ENCODE peak calls at places on chromosomes 2 and 18, in nine cellular contexts. T is astrocyte, N is tibial artery, L is sigmoid colon, D is NT2/D1, W is adipocyte, J is IMR-90, H is GM23248, P is adrenal gland. K is an unnamed sample.

GRCh38 chr2:9308186-9308955 is 101.8 kb downstream of the ASAP2 start:
- DNase-seq in H (peak; percentile 73), N (no peak), W (no peak), D (no peak), T (peak; percentile 65), J (peak; percentile 43), L (no peak), P (no peak), K (no peak)

GRCh38 chr2:120465989-120466703 is 120.2 kb downstream of the INHBB start:
- DNase-seq in L (no peak), T (no peak), H (no peak), N (peak; percentile 54), D (peak; percentile 85), J (no peak), P (no peak), W (no peak), K (no peak)

GRCh38 chr2:11963966-11964365 is 217.5 kb downstream of the LPIN1 start:
- DNase-seq in H (no peak), W (no peak), D (no peak), P (no peak), T (no peak), J (no peak), N (no peak), L (no peak), K (no peak)

GRCh38 chr2:100822587-100823248 is 2.8 kb downstream of the NPAS2 start:
- DNase-seq in W (peak; percentile 65), N (no peak), T (peak; percentile 42), L (no peak), D (no peak), J (peak; percentile 51), P (peak; percentile 66), H (peak; percentile 77), K (no peak)

GRCh38 chr2:10978112-10978670 is 66.5 kb downstream of the KCNF1 start:
- DNase-seq in D (no peak), L (no peak), T (no peak), P (no peak), J (no peak), W (no peak), H (no peak), N (peak; percentile 51), K (no peak)

GRCh38 chr2:169891593-169892298 is 64.5 kb downstream of the UBR3 start:
- DNase-seq in P (no peak), N (no peak), W (peak; percentile 35), D (no peak), J (peak; percentile 80), T (peak; percentile 43), L (no peak), H (peak; percentile 19), K (no peak)

GRCh38 chr2:188497736-188498135 is 206.1 kb downstream of the GULP1 start:
- DNase-seq in H (no peak), N (no peak), P (no peak), W (no peak), J (no peak), T (no peak), L (no peak), D (no peak), K (no peak)

GRCh38 chr2:171319164-171319810 is 114.5 kb downstream of the METTL8 start:
- DNase-seq in T (peak; percentile 70), D (no peak), N (no peak), H (peak; percentile 21), L (no peak), J (peak; percentile 68), W (peak; percentile 21), P (no peak), K (no peak)

GRCh38 chr18:23460285-23461273 is 7.5 kb downstream of the RIOK3 start:
- DNase-seq in L (no peak), H (no peak), T (no peak), N (no peak), P (no peak), W (no peak), D (no peak), J (no peak), K (no peak)

GRCh38 chr2:28009732-28010131 is 119.2 kb downstream of the BABAM2 start:
- DNase-seq in J (peak; percentile 15), W (peak; percentile 20), P (no peak), T (no peak), N (no peak), D (no peak), H (no peak), L (no peak), K (no peak)

DNA sequence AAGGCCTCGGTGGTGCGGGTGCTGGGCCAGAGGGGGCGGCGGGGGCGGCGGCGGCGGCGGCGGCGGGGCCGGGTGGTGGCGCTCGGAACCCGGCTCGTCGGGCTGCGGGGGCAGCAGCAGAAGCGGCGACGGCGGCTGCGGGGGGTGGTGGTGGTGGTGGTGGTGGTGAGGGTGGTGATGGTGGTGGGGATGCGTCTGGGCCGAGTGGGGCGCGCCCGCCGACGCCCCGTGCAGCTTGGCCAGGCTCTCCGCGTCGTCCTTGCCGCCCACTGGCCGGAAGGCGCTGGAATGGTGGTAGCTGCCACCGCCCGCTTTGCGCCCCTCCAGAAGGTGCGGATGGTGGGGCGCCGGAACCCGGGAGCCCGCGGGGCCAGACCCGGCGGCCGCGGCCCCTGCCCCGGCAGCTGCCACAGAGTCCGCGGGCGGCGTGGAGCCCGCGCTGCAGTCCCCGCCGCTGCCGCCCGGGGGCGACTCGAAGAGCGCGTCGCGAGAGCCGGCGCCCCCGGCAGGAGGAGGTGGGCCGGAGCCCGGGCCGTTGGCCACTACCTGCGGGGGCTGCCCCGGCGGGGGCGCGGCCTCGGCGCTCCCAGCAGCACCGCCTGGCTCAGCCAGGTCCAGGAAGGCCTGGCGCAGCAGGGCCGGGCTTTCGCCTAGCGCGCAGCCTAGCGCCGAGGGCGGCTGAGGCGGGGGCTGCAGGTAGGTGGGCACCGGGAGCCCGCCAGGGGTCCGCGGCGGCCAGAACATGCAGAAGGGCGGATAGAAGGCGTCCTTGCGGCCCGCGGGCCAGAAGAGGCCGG is 4.2 kb downstream of the SKOR2 start:
- DNase-seq in T (no peak), N (no peak), J (no peak), W (no peak), L (no peak), H (no peak), P (no peak), D (no peak), K (no peak)
- H3K27me3 ChIP-seq in T (peaks cover 78% of the 10 kb centered on the region), N (no peaks in the 10 kb centered on the region), J (peaks cover 51% of the 10 kb centered on the region), W (peaks cover 75% of the 10 kb centered on the region), L (peaks cover 93% of the 10 kb centered on the region), H (peaks cover 83% of the 10 kb centered on the region), P (peaks cover 82% of the 10 kb centered on the region), D (peaks cover 52% of the 10 kb centered on the region), K (no peaks in the 10 kb centered on the region)

GRCh38 chr2:2157400-2157799 is 173.7 kb downstream of the MYT1L start:
- DNase-seq in D (no peak), N (no peak), P (no peak), L (no peak), H (no peak), T (no peak), W (no peak), J (no peak), K (no peak)

GRCh38 chr2:2159336-2159735 is 171.7 kb downstream of the MYT1L start:
- DNase-seq in J (no peak), W (no peak), P (no peak), D (no peak), H (no peak), T (no peak), N (no peak), L (no peak), K (no peak)

GRCh38 chr2:2158176-2158826 is 172.8 kb downstream of the MYT1L start:
- DNase-seq in W (no peak), N (no peak), J (no peak), D (no peak), L (no peak), H (no peak), T (no peak), P (no peak), K (no peak)

GRCh38 chr2:2156881-2157280 is 174.2 kb downstream of the MYT1L start:
- DNase-seq in N (no peak), L (no peak), T (no peak), J (no peak), W (no peak), P (no peak), D (no peak), H (no peak), K (no peak)

DNA sequence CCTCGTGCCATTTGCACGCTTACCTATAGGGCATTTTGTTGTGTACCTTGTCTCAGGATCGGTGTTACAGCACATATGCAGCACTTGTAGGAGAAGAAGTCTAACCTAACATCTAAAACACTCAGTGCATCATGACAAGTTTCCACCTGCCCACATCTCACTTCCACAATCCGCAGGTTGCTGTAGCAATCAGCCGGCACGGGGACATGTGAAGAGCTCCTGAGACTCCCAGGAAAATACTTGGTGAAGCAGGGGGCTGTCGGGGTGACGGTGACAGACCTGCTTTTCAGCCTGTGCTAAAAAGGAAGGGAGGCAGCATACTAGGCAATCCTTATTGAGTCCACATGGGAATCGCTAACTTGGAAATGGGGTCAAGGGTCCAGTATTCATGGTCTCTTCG is 172.2 kb downstream of the MYT1L start:
- DNase-seq in W (no peak), H (no peak), P (no peak), D (no peak), N (no peak), T (no peak), L (no peak), J (no peak), K (no peak)
- H3K9me3 ChIP-seq in W (peaks cover 7% of the 10 kb centered on the region), H (no peaks in the 10 kb centered on the region), P (no peaks in the 10 kb centered on the region), D (peaks cover 10% of the 10 kb centered on the region), N (no peaks in the 10 kb centered on the region), T (peaks cover 5% of the 10 kb centered on the region), L (peaks cover 3% of the 10 kb centered on the region), J (peaks cover 26% of the 10 kb centered on the region), K (peaks cover 3% of the 10 kb centered on the region)

DNA sequence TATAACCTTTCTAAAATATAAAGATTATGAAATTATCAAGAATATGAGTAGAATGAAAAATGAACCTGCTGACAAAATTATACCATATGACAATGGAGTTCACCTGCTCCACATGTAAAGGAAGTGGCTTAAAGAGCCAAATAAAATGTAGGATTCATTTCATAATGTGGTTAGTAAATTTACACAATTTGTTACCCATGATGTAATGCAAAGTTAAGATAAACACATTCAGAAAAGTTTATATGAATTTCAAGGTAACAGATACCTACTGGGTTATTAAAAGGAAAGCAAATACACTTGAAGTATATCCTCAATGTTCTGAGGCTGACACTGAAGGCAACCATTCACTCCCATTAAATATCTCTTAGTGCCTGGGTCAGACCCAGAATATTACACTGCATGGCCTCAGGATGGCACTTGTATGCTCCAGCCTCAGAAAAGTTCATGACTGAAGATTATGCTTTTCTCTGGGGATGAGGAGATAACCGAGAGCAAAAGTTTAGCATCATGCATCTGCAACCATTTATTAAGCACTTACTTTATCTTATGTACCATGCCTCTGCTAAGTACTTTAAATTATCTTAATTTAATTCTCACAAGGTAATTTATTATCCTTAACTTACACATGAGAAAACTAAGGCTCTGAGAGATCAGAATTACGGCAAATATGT is 6.2 kb downstream of the STRN start:
- DNase-seq in L (no peak), H (peak; percentile 12), D (no peak), T (no peak), P (no peak), W (no peak), N (no peak), J (no peak), K (no peak)
- H3K4me1 ChIP-seq in L (peaks cover 14% of the 10 kb centered on the region), H (no peaks in the 10 kb centered on the region), D (no peaks in the 10 kb centered on the region), T (no peaks in the 10 kb centered on the region), P (no peaks in the 10 kb centered on the region), W (peaks cover 9% of the 10 kb centered on the region), N (peaks cover 23% of the 10 kb centered on the region), J (peaks cover 5% of the 10 kb centered on the region), K (peaks cover 3% of the 10 kb centered on the region)

DNA sequence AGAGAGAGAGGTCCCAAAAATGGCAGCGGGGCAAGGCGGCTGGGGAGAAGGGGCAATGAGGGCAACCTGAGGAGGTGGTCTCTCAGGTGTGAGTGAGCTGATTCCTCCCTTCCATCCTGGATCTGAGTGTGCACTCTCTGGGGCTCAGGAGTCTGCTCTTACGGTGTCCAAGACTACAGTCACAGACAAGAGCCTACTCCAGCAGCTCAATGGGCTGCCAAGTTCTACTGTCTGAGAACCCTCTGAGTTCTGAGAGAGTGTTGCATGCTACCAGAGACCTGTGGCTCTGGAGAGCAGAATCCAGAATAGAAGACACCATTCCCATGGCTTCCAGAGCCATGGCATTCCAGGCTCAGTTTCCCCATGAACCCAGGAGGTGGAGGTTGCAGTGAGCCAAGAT is 7.1 kb upstream of the PAX8 start:
- DNase-seq in H (no peak), D (no peak), N (no peak), T (no peak), W (no peak), L (no peak), J (no peak), P (no peak), K (no peak)
- H3K27me3 ChIP-seq in H (no peaks in the 10 kb centered on the region), D (peaks cover 32% of the 10 kb centered on the region), N (no peaks in the 10 kb centered on the region), T (no peaks in the 10 kb centered on the region), W (peaks cover 7% of the 10 kb centered on the region), L (no peaks in the 10 kb centered on the region), J (peaks cover 3% of the 10 kb centered on the region), P (no peaks in the 10 kb centered on the region), K (no peaks in the 10 kb centered on the region)

K was measured in right cardiac atrium.